ENCODE peak calls at places on chromosomes 4 and X, in four cellular contexts. W, A, S and I are unnamed samples.

GRCh38 chr4:180610317-180610716 is 1632.9 kb upstream of the TENM3 start:
- DNase-seq in W (no peak), A (peak; percentile 37), S (no peak), I (peak; percentile 83)

GRCh38 chrX:132740316-132741123 is 217.9 kb downstream of the HS6ST2 start:
- DNase-seq in W (no peak), A (no peak), S (peak; percentile 32), I (peak; percentile 18)

GRCh38 chr4:151730003-151730559 is 30.7 kb downstream of the GATB start:
- DNase-seq in W (no peak), A (no peak), S (no peak), I (peak; percentile 96)

GRCh38 chr4:87783781-87784180 is 15.6 kb upstream of the IBSP start:
- DNase-seq in W (no peak), A (no peak), S (no peak), I (no peak)

GRCh38 chr4:60744767-60745166 is 455.4 kb upstream of the ADGRL3 start:
- DNase-seq in W (no peak), A (no peak), S (no peak), I (peak; percentile 39)

GRCh38 chrX:67544871-67545771 is 1.3 kb downstream of the AR start:
- DNase-seq in W (no peak), A (no peak), S (no peak), I (no peak)

GRCh38 chr4:146329042-146329716 is 114.8 kb downstream of the REELD1 start:
- DNase-seq in W (no peak), A (peak; percentile 34), S (no peak), I (peak; percentile 71)

GRCh38 chr4:14984452-14984851 is 17.8 kb upstream of the CPEB2 start:
- DNase-seq in W (no peak), A (no peak), S (no peak), I (peak; percentile 45)

GRCh38 chr4:84479663-84480062 is 19.4 kb downstream of the NKX6-1 start:
- DNase-seq in W (no peak), A (no peak), S (peak; percentile 49), I (no peak)

GRCh38 chr4:100149190-100149589 is 41.1 kb downstream of the DDIT4L start:
- DNase-seq in W (no peak), A (no peak), S (no peak), I (no peak)

DNA sequence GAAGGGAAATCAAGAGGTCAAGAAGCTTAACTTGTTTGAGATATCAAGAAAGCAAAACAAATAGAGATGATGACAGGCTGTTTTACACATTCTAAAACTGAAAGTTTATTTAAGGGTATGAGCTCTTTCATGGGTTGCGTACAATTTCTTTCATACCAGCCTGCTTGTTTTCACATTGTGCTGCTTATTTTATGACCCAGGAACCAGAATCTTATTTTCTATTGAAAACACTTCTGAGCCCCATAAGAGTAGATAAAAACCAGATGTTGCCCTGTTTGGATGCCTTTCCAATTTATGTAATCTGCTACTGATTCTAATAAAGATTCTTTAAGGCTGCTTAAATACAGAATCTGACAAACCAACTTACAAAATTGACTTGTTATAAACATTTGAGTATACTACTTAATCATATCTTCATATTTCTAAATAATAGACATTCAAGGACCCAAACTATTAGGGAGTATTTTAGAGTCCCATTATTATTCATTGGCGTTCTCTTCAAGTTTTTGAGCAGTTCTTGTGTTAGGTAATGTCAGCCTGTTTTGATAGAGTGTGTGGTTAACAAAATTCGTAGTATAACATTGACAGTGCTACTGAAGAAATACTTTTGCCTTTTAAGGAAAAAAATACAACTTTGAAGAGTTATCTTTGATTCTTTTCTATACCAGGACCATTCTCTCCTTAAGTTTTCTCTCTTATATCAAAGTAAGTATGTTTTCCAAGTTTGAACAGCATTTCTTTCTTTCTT is 74.4 kb downstream of the PDLIM5 start:
- DNase-seq in W (no peak), A (no peak), S (no peak), I (no peak)
- H3K4me3 ChIP-seq in W (peak overlapping the region; percentile 46), A (no peak overlapping the region), S (no peak overlapping the region), I (no peak overlapping the region)

DNA sequence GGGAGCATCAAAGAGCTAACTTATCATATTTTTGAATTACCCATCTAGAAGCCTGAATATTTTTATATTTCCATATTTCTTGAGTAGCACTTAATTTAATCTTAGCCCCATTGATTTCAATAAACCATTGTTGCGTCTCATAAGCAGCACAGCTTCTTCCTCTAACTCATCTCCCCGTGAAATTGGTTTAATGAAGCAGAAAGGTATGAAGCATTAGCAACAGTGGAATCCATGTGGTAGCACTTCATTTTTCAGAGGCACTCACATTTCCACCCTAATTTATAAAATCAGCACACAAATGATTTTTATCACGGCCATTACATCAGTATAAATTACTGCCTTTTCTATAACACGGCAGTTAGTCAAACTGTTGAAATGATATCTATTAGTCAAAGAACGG is 205.9 kb downstream of the SOX3 start:
- DNase-seq in W (no peak), A (no peak), S (no peak), I (no peak)
- TF ChIP-seq CTCF in W (no peak), A (no peak), S (no peak), I (no peak)

DNA sequence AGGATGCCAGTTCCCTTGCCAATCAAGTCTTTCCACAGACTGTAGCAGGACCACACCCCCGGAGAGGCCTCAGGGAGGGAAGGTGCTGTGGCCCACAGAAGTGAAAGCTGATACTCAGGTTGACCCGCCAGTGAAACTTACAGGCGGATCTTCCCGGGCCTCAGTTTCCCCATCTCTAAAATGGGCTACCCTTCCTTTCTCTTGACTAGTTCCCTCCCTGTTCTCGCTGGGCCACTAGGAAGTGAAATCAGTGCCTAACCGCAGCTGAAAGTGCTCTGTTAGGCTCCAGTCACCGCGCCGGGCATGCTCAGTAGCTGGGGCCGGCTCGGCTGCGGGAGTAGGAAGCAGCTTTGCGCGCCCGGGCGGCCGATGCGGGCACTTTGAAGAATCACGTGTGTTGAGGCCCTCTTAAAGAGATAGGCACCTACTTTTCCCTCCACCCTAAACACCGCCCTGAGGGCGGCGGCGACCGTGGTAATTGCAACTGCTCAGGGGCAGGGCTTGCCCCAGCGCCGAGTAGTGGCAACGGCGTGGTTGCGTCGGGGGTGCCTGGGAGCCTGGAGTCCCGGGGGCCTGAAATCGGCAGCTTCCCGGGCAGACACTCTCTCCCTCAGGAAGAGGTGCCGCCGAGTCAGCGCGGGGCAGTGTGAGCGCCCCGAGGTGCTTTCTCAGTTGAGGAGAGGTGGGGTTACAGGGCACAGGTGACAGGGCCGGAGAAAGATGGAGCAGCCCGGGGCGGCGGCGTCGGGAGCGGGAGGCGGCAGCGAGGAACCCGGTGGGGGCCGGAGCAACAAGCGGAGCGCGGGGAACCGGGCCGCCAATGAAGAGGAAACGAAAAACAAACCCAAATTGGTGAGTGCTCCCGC is at the start of gene DIAPH2:
- DNase-seq in W (peak; percentile 32), A (peak; percentile 43), S (peak; percentile 89), I (peak; percentile 83)
- H3K4me3 ChIP-seq in W (peak within 1 kb of the TSS; percentile 87), A (peak within 1 kb of the TSS; percentile 75), S (peak within 1 kb of the TSS; percentile 66), I (peak within 1 kb of the TSS; percentile 61)

DNA sequence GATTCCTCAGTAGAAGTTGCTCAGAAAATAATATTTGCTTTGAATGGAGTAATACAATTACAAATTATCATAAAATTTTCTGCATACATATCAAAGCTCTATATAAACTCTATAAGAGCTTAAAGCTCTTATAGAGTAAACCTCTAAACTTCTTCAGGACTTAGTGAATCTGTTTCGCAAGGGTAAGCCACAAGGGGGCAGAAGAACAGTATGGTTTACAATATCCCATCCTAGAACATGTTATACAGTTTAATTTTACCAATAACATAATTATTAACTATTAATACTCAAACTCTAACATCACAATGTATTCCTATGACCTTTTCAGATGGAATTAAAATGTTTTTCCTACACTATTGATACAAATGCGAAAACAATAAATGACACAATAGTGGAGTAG is 33.8 kb upstream of the SPANXN1 start:
- DNase-seq in W (no peak), A (no peak), S (peak; percentile 5), I (peak; percentile 1)
- TF ChIP-seq CTCF in W (no peak), A (peak; percentile 43), S (no peak), I (peak; percentile 6)

DNA sequence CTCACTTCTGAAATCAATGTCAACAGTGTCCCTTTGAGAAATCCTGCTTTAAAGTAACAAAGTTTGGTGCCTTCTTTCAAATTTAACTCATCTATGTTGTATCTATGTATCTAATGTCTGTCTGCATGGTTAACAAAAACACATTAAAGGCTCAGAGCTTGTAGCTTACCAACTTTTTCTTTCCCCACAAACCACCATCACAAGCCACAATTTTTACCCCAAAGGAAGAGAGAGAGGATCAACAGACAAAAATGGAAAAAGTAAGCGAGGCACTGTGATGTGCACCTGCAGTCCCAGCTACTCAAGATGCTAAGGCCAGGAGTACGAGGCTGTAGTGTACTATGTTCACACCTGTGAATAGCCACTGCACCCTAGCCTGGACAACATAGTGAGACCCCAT is 17.2 kb downstream of the ATRX start:
- DNase-seq in W (no peak), A (no peak), S (no peak), I (no peak)
- H3K4me3 ChIP-seq in W (no peak overlapping the region), A (no peak overlapping the region), S (no peak overlapping the region), I (no peak overlapping the region)

DNA sequence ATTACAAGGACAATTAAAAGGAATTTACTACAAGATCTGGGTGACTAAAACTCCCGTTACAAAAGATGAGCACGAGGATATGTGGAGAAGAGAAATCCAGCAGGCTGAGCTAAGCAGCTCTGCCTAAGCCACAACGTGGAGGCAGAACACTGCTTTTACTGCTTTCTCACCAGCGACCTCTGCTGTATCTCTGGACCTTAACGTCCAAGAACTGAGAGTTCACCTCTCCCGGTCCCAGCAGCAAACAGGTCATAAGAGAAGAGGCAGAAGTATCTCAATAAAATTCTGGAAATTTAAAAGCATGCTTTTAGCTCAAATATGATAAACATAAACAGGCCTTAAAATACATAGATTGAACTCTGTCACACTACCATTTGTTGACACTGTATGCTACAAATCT is 81.0 kb downstream of the ADGRA3 start:
- DNase-seq in W (no peak), A (peak; percentile 18), S (peak; percentile 76), I (peak; percentile 62)
- TF ChIP-seq CTCF in W (no peak), A (peak; percentile 58), S (peak; percentile 62), I (peak; percentile 64)

GRCh38 chr4:42892413-42892812 is at the start of gene GRXCR1:
- DNase-seq in W (no peak), A (no peak), S (no peak), I (no peak)
- H3K4me3 ChIP-seq in W (no peak within 1 kb of the TSS), A (no peak within 1 kb of the TSS), S (no peak within 1 kb of the TSS), I (no peak within 1 kb of the TSS)

GRCh38 chr4:156898373-156899117 is 73.1 kb downstream of the PDGFC start:
- DNase-seq in W (no peak), A (no peak), S (no peak), I (peak; percentile 52)
- TF ChIP-seq CTCF in W (no peak), A (no peak), S (no peak), I (no peak)

GRCh38 chr4:148041606-148042324 is 309.9 kb downstream of the ARHGAP10 start:
- DNase-seq in W (no peak), A (no peak), S (no peak), I (no peak)
- H3K4me3 ChIP-seq in W (no peak overlapping the region), A (no peak overlapping the region), S (no peak overlapping the region), I (no peak overlapping the region)